ENCODE peak calls at places on chromosome 10, in five cellular contexts. Z, R, U, X and J are unnamed samples.

GRCh38 chr10:49404321-49404878 is 8.5 kb upstream of the DRGX start:
- DNase-seq in U (no peak), R (no peak), X (no peak), Z (no peak), J (no peak)

GRCh38 chr10:5411941-5412276 is 448 bp upstream of the NET1 start:
- DNase-seq in U (peak; percentile 73), R (no peak), X (no peak), Z (no peak), J (no peak)

GRCh38 chr10:43316988-43317387 is 50.1 kb upstream of the RASGEF1A start:
- DNase-seq in Z (no peak), U (no peak), X (no peak), R (no peak), J (no peak)

GRCh38 chr10:130336612-130337304 is 200.6 kb downstream of the GLRX3 start:
- DNase-seq in X (no peak), Z (no peak), U (no peak), R (no peak), J (no peak)

GRCh38 chr10:59678884-59679301 is 30.8 kb downstream of the SLC16A9 start:
- DNase-seq in U (no peak), R (no peak), Z (no peak), X (no peak), J (no peak)

GRCh38 chr10:1133495-1134045 is 77.4 kb downstream of the WDR37 start:
- DNase-seq in R (no peak), X (no peak), Z (no peak), U (no peak), J (no peak)

GRCh38 chr10:3225589-3225988 is 53.0 kb upstream of the PITRM1 start:
- DNase-seq in X (no peak), Z (no peak), R (no peak), U (no peak), J (no peak)

GRCh38 chr10:86663576-86664369 is 4.5 kb upstream of the LDB3 start:
- DNase-seq in X (peak; percentile 52), Z (no peak), R (no peak), U (no peak), J (no peak)

GRCh38 chr10:130801784-130802183 is 509.7 kb downstream of the TCERG1L start:
- DNase-seq in Z (no peak), R (no peak), U (no peak), X (no peak), J (no peak)

GRCh38 chr10:115829501-115830215 is 443.3 kb downstream of the GFRA1 start:
- DNase-seq in U (no peak), R (no peak), X (no peak), Z (no peak), J (no peak)

GRCh38 chr10:79136227-79137005 is 67.7 kb downstream of the ZMIZ1 start:
- DNase-seq in U (no peak), Z (no peak), R (no peak), X (no peak), J (no peak)

GRCh38 chr10:33542747-33543505 is 208.5 kb upstream of the NRP1 start:
- DNase-seq in X (no peak), U (no peak), Z (no peak), R (no peak), J (no peak)

GRCh38 chr10:62491597-62491996 is 117.4 kb downstream of the ZNF365 start:
- DNase-seq in Z (no peak), R (no peak), X (no peak), U (no peak), J (no peak)

GRCh38 chr10:106950060-106950459 is 214.4 kb downstream of the SORCS1 start:
- DNase-seq in X (no peak), U (no peak), R (no peak), Z (no peak), J (no peak)

GRCh38 chr10:117570880-117571279 is 28.3 kb downstream of the EMX2 start:
- DNase-seq in Z (no peak), U (no peak), R (no peak), X (no peak), J (no peak)

GRCh38 chr10:67297637-67298181 is 371.9 kb downstream of the LRRTM3 start:
- DNase-seq in X (no peak), R (no peak), Z (no peak), U (no peak), J (no peak)

GRCh38 chr10:94680544-94680943 is 3.0 kb upstream of the CYP2C18 start:
- DNase-seq in U (no peak), X (no peak), R (no peak), Z (no peak), J (no peak)

GRCh38 chr10:91909178-91909677 is at the start of gene FGFBP3:
- DNase-seq in Z (peak; percentile 68), R (no peak), U (peak; percentile 78), X (no peak), J (peak; percentile 82)